ENCODE peak calls at places on chromosomes 5 and 9, in five cellular contexts. One of them, this sample, is unnamed.
A peak's percentile ranks its signal among the peaks of the same experiment; 100 is the strongest.

GRCh38 chr9:132182609-132183073 is 20.8 kb downstream of the NTNG2 start:
- DNase-seq in WERI-Rb-1: peak; percentile 59
- DNase-seq in aorta: no peak
- DNase-seq in CD4-positive, alpha-beta T cell: no peak
- DNase-seq in iPS DF 6.9: no peak
- DNase-seq in this sample: no peak

GRCh38 chr5:66122379-66123034 is 21.6 kb upstream of the SREK1 start:
- DNase-seq in WERI-Rb-1: no peak
- DNase-seq in aorta: no peak
- DNase-seq in CD4-positive, alpha-beta T cell: no peak
- DNase-seq in iPS DF 6.9: no peak
- DNase-seq in this sample: no peak

GRCh38 chr5:50711280-50711679 is 44.8 kb downstream of the PARP8 start:
- DNase-seq in WERI-Rb-1: no peak
- DNase-seq in aorta: no peak
- DNase-seq in CD4-positive, alpha-beta T cell: peak; percentile 29
- DNase-seq in iPS DF 6.9: no peak
- DNase-seq in this sample: peak; percentile 12

GRCh38 chr5:39427225-39427624 is 2.4 kb upstream of the DAB2 start:
- DNase-seq in WERI-Rb-1: no peak
- DNase-seq in aorta: no peak
- DNase-seq in CD4-positive, alpha-beta T cell: no peak
- DNase-seq in iPS DF 6.9: no peak
- DNase-seq in this sample: no peak

GRCh38 chr5:82347213-82347947 is 69.2 kb upstream of the RPS23 start:
- DNase-seq in WERI-Rb-1: no peak
- DNase-seq in aorta: peak; percentile 70
- DNase-seq in CD4-positive, alpha-beta T cell: no peak
- DNase-seq in iPS DF 6.9: no peak
- DNase-seq in this sample: peak; percentile 48

GRCh38 chr9:20043461-20043860 is 254.6 kb upstream of the SLC24A2 start:
- DNase-seq in WERI-Rb-1: no peak
- DNase-seq in aorta: no peak
- DNase-seq in CD4-positive, alpha-beta T cell: no peak
- DNase-seq in iPS DF 6.9: no peak
- DNase-seq in this sample: no peak

GRCh38 chr5:173781826-173782670 is 106.1 kb upstream of the CPEB4 start:
- DNase-seq in WERI-Rb-1: no peak
- DNase-seq in aorta: peak; percentile 92
- DNase-seq in CD4-positive, alpha-beta T cell: peak; percentile 63
- DNase-seq in iPS DF 6.9: no peak
- DNase-seq in this sample: peak; percentile 75

GRCh38 chr9:83688921-83689320 is 18.8 kb downstream of the UBQLN1 start:
- DNase-seq in WERI-Rb-1: no peak
- DNase-seq in aorta: no peak
- DNase-seq in CD4-positive, alpha-beta T cell: no peak
- DNase-seq in iPS DF 6.9: no peak
- DNase-seq in this sample: no peak

GRCh38 chr5:108924457-108924961 is 176.8 kb downstream of the FER start:
- DNase-seq in WERI-Rb-1: no peak
- DNase-seq in aorta: no peak
- DNase-seq in CD4-positive, alpha-beta T cell: no peak
- DNase-seq in iPS DF 6.9: no peak
- DNase-seq in this sample: no peak

GRCh38 chr5:143573568-143574170 is 170.2 kb upstream of the NR3C1 start:
- DNase-seq in WERI-Rb-1: no peak
- DNase-seq in aorta: no peak
- DNase-seq in CD4-positive, alpha-beta T cell: no peak
- DNase-seq in iPS DF 6.9: no peak
- DNase-seq in this sample: no peak

GRCh38 chr5:117454716-117455212 is 880.1 kb upstream of the SEMA6A start:
- DNase-seq in WERI-Rb-1: peak; percentile 67
- DNase-seq in aorta: no peak
- DNase-seq in CD4-positive, alpha-beta T cell: peak; percentile 9
- DNase-seq in iPS DF 6.9: peak; percentile 39
- DNase-seq in this sample: no peak

GRCh38 chr9:16033921-16034320 is 481.1 kb downstream of the CCDC171 start:
- DNase-seq in WERI-Rb-1: no peak
- DNase-seq in aorta: no peak
- DNase-seq in CD4-positive, alpha-beta T cell: no peak
- DNase-seq in iPS DF 6.9: no peak
- DNase-seq in this sample: no peak

GRCh38 chr5:83370957-83371356 is 100.6 kb upstream of the VCAN start:
- DNase-seq in WERI-Rb-1: peak; percentile 44
- DNase-seq in aorta: no peak
- DNase-seq in CD4-positive, alpha-beta T cell: no peak
- DNase-seq in iPS DF 6.9: no peak
- DNase-seq in this sample: no peak

GRCh38 chr5:30539004-30539634 is 654.4 kb upstream of the CDH6 start:
- DNase-seq in WERI-Rb-1: no peak
- DNase-seq in aorta: peak; percentile 62
- DNase-seq in CD4-positive, alpha-beta T cell: no peak
- DNase-seq in iPS DF 6.9: no peak
- DNase-seq in this sample: no peak

GRCh38 chr5:172498431-172499129 is 44.3 kb upstream of the SH3PXD2B start:
- DNase-seq in WERI-Rb-1: no peak
- DNase-seq in aorta: no peak
- DNase-seq in CD4-positive, alpha-beta T cell: no peak
- DNase-seq in iPS DF 6.9: no peak
- DNase-seq in this sample: no peak

GRCh38 chr5:5306696-5307095 is 115.8 kb upstream of the ICE1 start:
- DNase-seq in WERI-Rb-1: no peak
- DNase-seq in aorta: no peak
- DNase-seq in CD4-positive, alpha-beta T cell: no peak
- DNase-seq in iPS DF 6.9: no peak
- DNase-seq in this sample: no peak

GRCh38 chr5:73746608-73747007 is 120.6 kb downstream of the ARHGEF28 start:
- DNase-seq in WERI-Rb-1: no peak
- DNase-seq in aorta: no peak
- DNase-seq in CD4-positive, alpha-beta T cell: no peak
- DNase-seq in iPS DF 6.9: no peak
- DNase-seq in this sample: no peak

GRCh38 chr5:28397502-28397941 is 1359.1 kb upstream of the CDH9 start:
- DNase-seq in WERI-Rb-1: no peak
- DNase-seq in aorta: no peak
- DNase-seq in CD4-positive, alpha-beta T cell: no peak
- DNase-seq in iPS DF 6.9: no peak
- DNase-seq in this sample: no peak

GRCh38 chr5:134133995-134134541 is 19.6 kb downstream of the TCF7 start:
- DNase-seq in WERI-Rb-1: no peak
- DNase-seq in aorta: peak; percentile 21
- DNase-seq in CD4-positive, alpha-beta T cell: no peak
- DNase-seq in iPS DF 6.9: no peak
- DNase-seq in this sample: no peak

GRCh38 chr5:159982421-159983173 is 26.3 kb upstream of the TTC1 start:
- DNase-seq in WERI-Rb-1: no peak
- DNase-seq in aorta: no peak
- DNase-seq in CD4-positive, alpha-beta T cell: no peak
- DNase-seq in iPS DF 6.9: no peak
- DNase-seq in this sample: no peak

GRCh38 chr5:140988036-140988997 is 22.0 kb downstream of the PCDHAC2 start:
- DNase-seq in WERI-Rb-1: no peak
- DNase-seq in aorta: no peak
- DNase-seq in CD4-positive, alpha-beta T cell: no peak
- DNase-seq in iPS DF 6.9: no peak
- DNase-seq in this sample: no peak

GRCh38 chr5:59423021-59423420 is 470.5 kb downstream of the PDE4D start:
- DNase-seq in WERI-Rb-1: no peak
- DNase-seq in aorta: no peak
- DNase-seq in CD4-positive, alpha-beta T cell: no peak
- DNase-seq in iPS DF 6.9: no peak
- DNase-seq in this sample: no peak

GRCh38 chr5:95857185-95857945 is 34.8 kb upstream of the GLRX start:
- DNase-seq in WERI-Rb-1: no peak
- DNase-seq in aorta: peak; percentile 71
- DNase-seq in CD4-positive, alpha-beta T cell: no peak
- DNase-seq in iPS DF 6.9: no peak
- DNase-seq in this sample: peak; percentile 96
- H3K27ac ChIP-seq in WERI-Rb-1: no peak overlapping the region
- H3K27ac ChIP-seq in aorta: peak overlapping the region; percentile 100
- H3K27ac ChIP-seq in CD4-positive, alpha-beta T cell: no peak overlapping the region
- H3K27ac ChIP-seq in iPS DF 6.9: no peak overlapping the region
- H3K27ac ChIP-seq in this sample: peak overlapping the region; percentile 94

DNA sequence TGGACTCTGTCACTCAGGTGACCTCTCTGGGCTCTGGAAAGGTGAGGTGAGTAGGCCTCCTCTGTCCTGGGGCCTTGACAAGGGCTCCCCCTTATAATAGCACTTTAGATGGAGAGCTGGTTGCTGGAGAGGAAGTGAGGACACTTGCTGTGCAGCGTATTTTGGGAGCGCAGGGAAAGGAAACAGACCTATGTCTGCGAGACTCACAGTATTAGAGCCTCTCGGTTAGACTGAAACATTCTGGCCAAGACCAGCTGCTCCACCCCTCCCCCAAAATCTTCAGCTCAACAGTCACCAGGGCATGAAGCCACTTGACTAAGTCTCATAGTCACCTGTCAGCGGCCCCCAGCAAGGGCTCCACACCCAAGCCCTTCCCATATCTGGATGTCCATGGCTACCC is 213.6 kb downstream of the AGTPBP1 start:
- DNase-seq in WERI-Rb-1: peak; percentile 26
- DNase-seq in aorta: no peak
- DNase-seq in CD4-positive, alpha-beta T cell: no peak
- DNase-seq in iPS DF 6.9: no peak
- DNase-seq in this sample: no peak
- H3K27ac ChIP-seq in WERI-Rb-1: no peak overlapping the region
- H3K27ac ChIP-seq in aorta: no peak overlapping the region
- H3K27ac ChIP-seq in CD4-positive, alpha-beta T cell: no peak overlapping the region
- H3K27ac ChIP-seq in iPS DF 6.9: no peak overlapping the region
- H3K27ac ChIP-seq in this sample: peak overlapping the region; percentile 74

GRCh38 chr5:91150636-91151035 is 232.5 kb downstream of the ARRDC3 start:
- DNase-seq in WERI-Rb-1: no peak
- DNase-seq in aorta: no peak
- DNase-seq in CD4-positive, alpha-beta T cell: no peak
- DNase-seq in iPS DF 6.9: no peak
- DNase-seq in this sample: no peak
- H3K27ac ChIP-seq in WERI-Rb-1: no peak overlapping the region
- H3K27ac ChIP-seq in aorta: no peak overlapping the region
- H3K27ac ChIP-seq in CD4-positive, alpha-beta T cell: no peak overlapping the region
- H3K27ac ChIP-seq in iPS DF 6.9: no peak overlapping the region
- H3K27ac ChIP-seq in this sample: no peak overlapping the region

GRCh38 chr9:127898433-127899199 is 787 bp downstream of the ST6GALNAC6 start:
- DNase-seq in WERI-Rb-1: no peak
- DNase-seq in aorta: peak; percentile 80
- DNase-seq in CD4-positive, alpha-beta T cell: no peak
- DNase-seq in iPS DF 6.9: no peak
- DNase-seq in this sample: no peak
- H3K27ac ChIP-seq in WERI-Rb-1: peak overlapping the region; percentile 71
- H3K27ac ChIP-seq in aorta: peak overlapping the region; percentile 92
- H3K27ac ChIP-seq in CD4-positive, alpha-beta T cell: peak overlapping the region; percentile 21
- H3K27ac ChIP-seq in iPS DF 6.9: no peak overlapping the region
- H3K27ac ChIP-seq in this sample: peak overlapping the region; percentile 97

This sample was measured in gastrocnemius medialis.